ENCODE peak calls at places on chromosome 6, in ten cellular contexts. M is mesothelial cell of epicardium, F is AG10803, G is psoas muscle, O is BE2C, U is left ventricle myocardium inferior, W is HCT116, E is epithelial cell of proximal tubule, T is lung, N is IMR-90. J is an unnamed sample.

GRCh38 chr6:21997414-21998037 is 299.3 kb downstream of the PRL start:
- DNase-seq in M (no peak), F (no peak), G (no peak), O (peak; percentile 68), U (no peak), W (no peak), E (no peak), T (no peak), N (peak; percentile 59), J (peak; percentile 21)

GRCh38 chr6:32815115-32815514 is 1.7 kb downstream of the HLA-DOB start:
- DNase-seq in M (no peak), F (peak; percentile 37), G (no peak), O (no peak), U (no peak), W (no peak), E (no peak), T (no peak), N (peak; percentile 14), J (peak; percentile 45)

GRCh38 chr6:137166247-137167098 is 7.0 kb downstream of the IL22RA2 start:
- DNase-seq in M (no peak), F (no peak), G (no peak), O (no peak), U (no peak), W (no peak), E (no peak), T (no peak), N (no peak), J (no peak)

GRCh38 chr6:56849876-56850275 is 105.0 kb upstream of the BEND6 start:
- DNase-seq in M (no peak), F (peak; percentile 71), G (no peak), O (no peak), U (no peak), W (no peak), E (no peak), T (no peak), N (peak; percentile 81), J (peak; percentile 76)

GRCh38 chr6:27630727-27631613 is 158.1 kb upstream of the ZNF184 start:
- DNase-seq in M (peak; percentile 84), F (no peak), G (no peak), O (peak; percentile 82), U (no peak), W (peak; percentile 44), E (no peak), T (no peak), N (peak; percentile 47), J (peak; percentile 73)

GRCh38 chr6:6631526-6632276 is 43.2 kb downstream of the LY86 start:
- DNase-seq in M (no peak), F (peak; percentile 41), G (no peak), O (peak; percentile 58), U (no peak), W (no peak), E (no peak), T (no peak), N (no peak), J (peak; percentile 49)

GRCh38 chr6:132100388-132100990 is 149.3 kb upstream of the CCN2 start:
- DNase-seq in M (no peak), F (no peak), G (no peak), O (no peak), U (no peak), W (no peak), E (no peak), T (no peak), N (no peak), J (no peak)

GRCh38 chr6:111791415-111791814 is 81.8 kb downstream of the FYN start:
- DNase-seq in M (no peak), F (peak; percentile 82), G (no peak), O (no peak), U (no peak), W (no peak), E (no peak), T (no peak), N (peak; percentile 42), J (peak; percentile 44)

GRCh38 chr6:71383891-71384489 is 95.4 kb downstream of the OGFRL1 start:
- DNase-seq in M (no peak), F (peak; percentile 64), G (no peak), O (no peak), U (no peak), W (peak; percentile 22), E (no peak), T (no peak), N (peak; percentile 72), J (peak; percentile 80)

GRCh38 chr6:99604161-99605073 is 2.2 kb upstream of the PRDM13 start:
- DNase-seq in M (no peak), F (no peak), G (no peak), O (no peak), U (no peak), W (no peak), E (no peak), T (no peak), N (no peak), J (no peak)

GRCh38 chr6:73951186-73951585 is 255.2 kb downstream of the CD109 start:
- DNase-seq in M (no peak), F (peak; percentile 47), G (no peak), O (no peak), U (no peak), W (no peak), E (no peak), T (no peak), N (peak; percentile 7), J (no peak)

GRCh38 chr6:35025241-35026188 is 115.6 kb downstream of the TCP11 start:
- DNase-seq in M (no peak), F (no peak), G (no peak), O (no peak), U (no peak), W (no peak), E (no peak), T (no peak), N (no peak), J (no peak)
- TF ChIP-seq CTCF in M (no peak), F (peak; percentile 41), G (no peak), O (no peak), U (peak; percentile 47), W (peak; percentile 17), E (peak; percentile 32), T (no peak), N (no peak), J (peak; percentile 52)

GRCh38 chr6:34425498-34426410 is at the start of gene RPS10:
- DNase-seq in M (peak; percentile 95), F (peak; percentile 90), G (peak; percentile 97), O (peak; percentile 95), U (peak; percentile 95), W (peak; percentile 88), E (peak; percentile 25), T (peak; percentile 91), N (peak; percentile 92), J (peak; percentile 95)
- TF ChIP-seq CTCF in M (no peak), F (no peak), G (no peak), O (no peak), U (peak; percentile 19), W (no peak), E (no peak), T (no peak), N (peak; percentile 14), J (no peak)

DNA sequence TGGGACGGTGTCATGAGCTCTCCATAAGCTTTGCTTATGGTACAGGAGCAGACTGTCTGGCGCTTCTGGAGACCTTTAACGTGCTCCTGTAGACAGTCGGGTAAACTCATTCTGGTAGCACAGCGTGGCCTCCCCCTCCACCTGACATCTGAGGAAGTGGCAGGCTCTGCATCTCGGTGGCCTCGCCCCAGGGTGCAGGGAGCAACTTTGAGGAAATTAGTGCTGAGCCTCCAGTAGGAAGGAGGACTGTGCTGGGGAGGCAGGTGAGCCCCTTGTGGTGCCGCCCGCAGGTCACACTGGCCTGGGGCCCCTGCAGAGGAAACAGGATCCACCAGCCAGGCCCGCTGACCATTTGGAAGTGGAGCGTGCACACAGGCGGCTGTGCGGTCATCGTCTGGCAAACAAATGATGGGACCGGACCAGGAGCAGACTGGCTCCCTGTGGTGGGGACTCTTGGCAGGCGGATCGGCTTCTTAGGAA is 57.9 kb downstream of the SYNJ2 start:
- DNase-seq in M (no peak), F (no peak), G (peak; percentile 79), O (no peak), U (peak; percentile 29), W (no peak), E (no peak), T (no peak), N (peak; percentile 52), J (peak; percentile 89)
- TF ChIP-seq CTCF in M (no peak), F (no peak), G (no peak), O (no peak), U (no peak), W (no peak), E (no peak), T (no peak), N (no peak), J (no peak)

DNA sequence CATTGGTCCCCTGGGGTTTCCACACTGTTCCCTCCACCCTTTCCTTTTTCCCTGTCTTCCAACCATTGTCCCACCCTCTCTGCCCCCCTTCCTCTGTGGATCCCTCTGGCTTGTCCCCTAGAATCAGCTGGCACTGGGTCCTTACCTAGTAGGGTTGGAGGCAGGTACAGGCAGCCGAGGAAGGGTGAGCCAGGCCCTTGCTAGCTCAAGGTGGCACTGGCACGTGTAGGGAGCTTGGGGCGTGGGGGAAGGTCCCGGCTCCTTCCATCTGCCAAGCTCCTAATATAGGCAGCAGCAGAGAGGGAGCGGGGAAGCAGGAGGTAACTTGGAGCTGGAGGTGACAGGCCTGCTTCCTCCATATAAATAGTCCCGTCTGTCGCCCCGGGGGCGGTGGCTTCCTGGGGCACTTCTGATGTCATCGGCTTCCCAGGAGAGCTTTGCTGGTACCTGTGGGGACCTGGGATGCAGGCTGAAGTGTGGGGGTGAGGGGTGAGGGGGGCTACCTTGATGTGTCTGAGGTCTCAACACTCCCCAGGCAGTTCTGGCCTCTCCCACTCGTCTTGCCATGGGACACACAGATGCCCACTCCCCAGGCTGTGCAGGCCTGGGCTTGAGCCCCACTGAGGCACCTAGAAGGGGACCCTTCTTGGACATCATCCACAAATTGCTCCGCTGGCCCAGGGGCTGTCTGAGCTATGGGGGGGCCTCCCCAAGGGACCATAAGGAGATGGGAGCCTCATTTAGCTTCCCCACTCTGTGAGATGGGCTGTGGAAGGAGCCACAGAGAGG is 155.3 kb upstream of the MLN start:
- DNase-seq in M (no peak), F (no peak), G (no peak), O (no peak), U (no peak), W (no peak), E (no peak), T (no peak), N (no peak), J (no peak)
- TF ChIP-seq CTCF in M (no peak), F (no peak), G (no peak), O (no peak), U (no peak), W (no peak), E (no peak), T (no peak), N (no peak), J (no peak)

J was measured in choroid plexus epithelial cell.